ENCODE peak calls at places on chromosome 14, in ten cellular contexts. W, G, X, H, S, I, M, B, V and K are unnamed samples. For H3K4me1 and H3K79me2, the result is how much of the 10 kb centered on the place peaks cover.

GRCh38 chr14:104388011-104388521 is 191.5 kb upstream of the C14orf180 start:
- DNase-seq in W (no peak), G (no peak), X (no peak), H (no peak), S (no peak), I (no peak), M (no peak), B (no peak), V (no peak), K (no peak)

GRCh38 chr14:20198991-20199390 is 8.3 kb downstream of the OR11G2 start:
- DNase-seq in W (no peak), G (no peak), X (no peak), H (no peak), S (no peak), I (no peak), M (no peak), B (no peak), V (no peak), K (no peak)

GRCh38 chr14:92610849-92611271 is 97.3 kb downstream of the RIN3 start:
- DNase-seq in W (no peak), G (no peak), X (no peak), H (peak), S (no peak), I (no peak), M (no peak), B (no peak), V (no peak), K (no peak)

GRCh38 chr14:77303417-77304156 is 17.1 kb downstream of the POMT2 start:
- DNase-seq in W (peak), G (peak), X (peak), H (peak), S (no peak), I (peak), M (peak), B (no peak), V (no peak), K (peak)

GRCh38 chr14:92093320-92093719 is 13.1 kb downstream of the ATXN3 start:
- DNase-seq in W (no peak), G (peak), X (no peak), H (no peak), S (peak), I (no peak), M (peak), B (peak), V (peak), K (no peak)

GRCh38 chr14:29925106-29925722 is 2.4 kb downstream of the PRKD1 start:
- DNase-seq in W (peak), G (peak), X (no peak), H (no peak), S (peak), I (no peak), M (peak), B (peak), V (no peak), K (no peak)

GRCh38 chr14:26930576-26930975 is 332.7 kb upstream of the NOVA1 start:
- DNase-seq in W (no peak), G (no peak), X (no peak), H (no peak), S (no peak), I (no peak), M (no peak), B (no peak), V (no peak), K (no peak)

GRCh38 chr14:36300337-36300736 is 20.1 kb downstream of the MBIP start:
- DNase-seq in W (peak), G (no peak), X (no peak), H (peak), S (no peak), I (no peak), M (peak), B (no peak), V (no peak), K (no peak)

GRCh38 chr14:49766839-49767238 is 1.1 kb upstream of the KLHDC2 start:
- DNase-seq in W (peak), G (peak), X (no peak), H (no peak), S (peak), I (peak), M (peak), B (no peak), V (peak), K (peak)

GRCh38 chr14:36655963-36656768 is 5.5 kb upstream of the PAX9 start:
- DNase-seq in W (no peak), G (peak), X (peak), H (peak), S (peak), I (no peak), M (peak), B (peak), V (peak), K (peak)

GRCh38 chr14:44339256-44339655 is 167.8 kb downstream of the FSCB start:
- DNase-seq in W (peak), G (no peak), X (no peak), H (peak), S (no peak), I (peak), M (no peak), B (no peak), V (no peak), K (no peak)

GRCh38 chr14:103121846-103122577 is 1.2 kb upstream of the TNFAIP2 start:
- DNase-seq in W (peak), G (peak), X (no peak), H (peak), S (peak), I (no peak), M (peak), B (peak), V (no peak), K (peak)

GRCh38 chr14:78486081-78486480 is 315.9 kb downstream of the NRXN3 start:
- DNase-seq in W (no peak), G (peak), X (no peak), H (no peak), S (no peak), I (no peak), M (no peak), B (peak), V (no peak), K (no peak)

GRCh38 chr14:47391105-47391504 is 284.3 kb downstream of the MDGA2 start:
- DNase-seq in W (no peak), G (no peak), X (no peak), H (no peak), S (no peak), I (no peak), M (no peak), B (no peak), V (no peak), K (no peak)

GRCh38 chr14:92386637-92387036 is 63.7 kb downstream of the SLC24A4 start:
- DNase-seq in W (no peak), G (no peak), X (no peak), H (no peak), S (no peak), I (no peak), M (no peak), B (no peak), V (peak), K (peak)

GRCh38 chr14:56490379-56490778 is 89.2 kb upstream of the TMEM260 start:
- DNase-seq in W (peak), G (peak), X (peak), H (peak), S (peak), I (peak), M (peak), B (peak), V (peak), K (peak)

GRCh38 chr14:93548102-93548843 is 117.5 kb downstream of the UNC79 start:
- DNase-seq in W (no peak), G (no peak), X (no peak), H (no peak), S (no peak), I (no peak), M (no peak), B (no peak), V (no peak), K (no peak)

GRCh38 chr14:57209561-57209960 is 59.1 kb downstream of the EXOC5 start:
- DNase-seq in W (peak), G (no peak), X (no peak), H (peak), S (no peak), I (peak), M (peak), B (no peak), V (no peak), K (no peak)

GRCh38 chr14:23392613-23393012 is 15.5 kb downstream of the MYH6 start:
- DNase-seq in W (no peak), G (peak), X (no peak), H (no peak), S (no peak), I (no peak), M (no peak), B (peak), V (no peak), K (no peak)

GRCh38 chr14:63878792-63879191 is 26.0 kb downstream of the SYNE2 start:
- DNase-seq in W (no peak), G (no peak), X (no peak), H (no peak), S (no peak), I (no peak), M (no peak), B (no peak), V (no peak), K (no peak)

GRCh38 chr14:81296263-81296923 is 75.6 kb upstream of the GTF2A1 start:
- DNase-seq in W (no peak), G (no peak), X (no peak), H (no peak), S (no peak), I (no peak), M (no peak), B (no peak), V (no peak), K (no peak)

GRCh38 chr14:76647699-76648298 is 113.5 kb upstream of the VASH1 start:
- DNase-seq in W (peak), G (peak), X (peak), H (peak), S (peak), I (peak), M (peak), B (peak), V (peak), K (peak)

GRCh38 chr14:94933411-94933964 is 163.6 kb upstream of the GSC start:
- DNase-seq in W (no peak), G (no peak), X (no peak), H (no peak), S (no peak), I (no peak), M (peak), B (no peak), V (no peak), K (no peak)

GRCh38 chr14:76917158-76917596 is 91.0 kb downstream of the LRRC74A start:
- DNase-seq in W (peak), G (peak), X (peak), H (peak), S (peak), I (peak), M (peak), B (peak), V (peak), K (peak)

GRCh38 chr14:60807971-60808370 is 73.4 kb downstream of the MNAT1 start:
- DNase-seq in W (peak), G (no peak), X (no peak), H (peak), S (no peak), I (no peak), M (peak), B (no peak), V (no peak), K (no peak)

GRCh38 chr14:95895720-95896119 is 19.1 kb downstream of the TUNAR start:
- DNase-seq in W (no peak), G (peak), X (peak), H (peak), S (peak), I (no peak), M (peak), B (peak), V (peak), K (peak)

GRCh38 chr14:22493143-22493542 is 95.9 kb downstream of the DAD1 start:
- DNase-seq in W (no peak), G (no peak), X (no peak), H (no peak), S (no peak), I (no peak), M (no peak), B (no peak), V (no peak), K (no peak)

GRCh38 chr14:58947156-58947555 is 241.3 kb upstream of the DAAM1 start:
- DNase-seq in W (peak), G (peak), X (no peak), H (no peak), S (no peak), I (no peak), M (no peak), B (no peak), V (no peak), K (no peak)

GRCh38 chr14:92507174-92507768 is 6.3 kb upstream of the RIN3 start:
- DNase-seq in W (no peak), G (no peak), X (peak), H (peak), S (no peak), I (peak), M (no peak), B (no peak), V (peak), K (no peak)

GRCh38 chr14:90580381-90581335 is 183.8 kb downstream of the CALM1 start:
- DNase-seq in W (no peak), G (no peak), X (no peak), H (no peak), S (peak), I (no peak), M (no peak), B (no peak), V (no peak), K (no peak)

GRCh38 chr14:22434030-22434429 is 155.0 kb downstream of the DAD1 start:
- DNase-seq in W (no peak), G (peak), X (no peak), H (no peak), S (peak), I (no peak), M (no peak), B (peak), V (peak), K (no peak)

GRCh38 chr14:77181603-77182437 is at the start of gene TMEM63C:
- DNase-seq in W (peak), G (peak), X (peak), H (peak), S (peak), I (peak), M (peak), B (peak), V (peak), K (peak)

GRCh38 chr14:95047754-95048153 is 109.6 kb downstream of the DICER1 start:
- DNase-seq in W (no peak), G (no peak), X (no peak), H (no peak), S (no peak), I (no peak), M (no peak), B (no peak), V (no peak), K (no peak)

GRCh38 chr14:92531151-92531873 is 17.7 kb downstream of the RIN3 start:
- DNase-seq in W (no peak), G (no peak), X (no peak), H (no peak), S (no peak), I (no peak), M (no peak), B (no peak), V (no peak), K (no peak)

GRCh38 chr14:68977741-68978549 is 1.2 kb downstream of the ACTN1 start:
- DNase-seq in W (peak), G (peak), X (no peak), H (peak), S (peak), I (peak), M (peak), B (peak), V (no peak), K (peak)
- H3K27ac ChIP-seq in W (peak), G (peak), X (peak), H (peak), S (peak), I (peak), M (peak), B (peak), V (no peak), K (peak)

GRCh38 chr14:33454022-33454645 is 496.7 kb downstream of the EGLN3 start:
- DNase-seq in W (no peak), G (no peak), X (no peak), H (no peak), S (no peak), I (no peak), M (peak), B (no peak), V (no peak), K (no peak)

GRCh38 chr14:33457021-33457420 is 493.9 kb downstream of the EGLN3 start:
- DNase-seq in W (peak), G (no peak), X (no peak), H (peak), S (no peak), I (peak), M (peak), B (no peak), V (no peak), K (no peak)

GRCh38 chr14:33452982-33453381 is 497.9 kb downstream of the EGLN3 start:
- DNase-seq in W (no peak), G (peak), X (no peak), H (no peak), S (no peak), I (no peak), M (no peak), B (no peak), V (no peak), K (no peak)

GRCh38 chr14:33455998-33456397 is 494.9 kb downstream of the EGLN3 start:
- DNase-seq in W (peak), G (no peak), X (no peak), H (no peak), S (no peak), I (no peak), M (peak), B (no peak), V (no peak), K (no peak)

GRCh38 chr14:33454707-33455106 is 496.2 kb downstream of the EGLN3 start:
- DNase-seq in W (no peak), G (no peak), X (no peak), H (no peak), S (no peak), I (no peak), M (no peak), B (no peak), V (no peak), K (no peak)
- H3K4me1 ChIP-seq in W (under half), G (under half), X (under half), H (under half), S (under half), I (under half), M (under half), B (under half), V (under half), K (under half)

DNA sequence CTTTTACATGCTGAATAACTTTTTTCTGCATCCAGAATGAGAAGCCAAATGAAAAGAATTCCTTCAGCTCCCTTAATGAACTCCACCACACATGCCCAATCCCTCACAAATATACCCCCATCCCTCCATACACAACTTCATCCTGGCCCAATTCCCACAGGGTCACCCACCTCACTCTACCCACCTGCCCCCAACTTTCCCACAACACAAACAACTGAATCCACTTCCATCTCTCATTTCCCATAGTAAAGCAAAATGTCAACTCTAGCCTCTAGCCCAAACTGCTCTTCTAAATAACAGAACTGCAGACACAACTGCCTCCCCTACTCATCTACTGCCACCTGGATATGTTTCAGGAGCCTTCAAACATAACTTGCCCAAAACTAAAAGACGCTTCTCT is 18.8 kb downstream of the HECTD1 start:
- DNase-seq in W (no peak), G (no peak), X (no peak), H (no peak), S (no peak), I (no peak), M (no peak), B (no peak), V (no peak), K (no peak)
- H3K79me2 ChIP-seq in W (half or more), G (under half), X (half or more), H (half or more), S (half or more), I (half or more), M (half or more), B (half or more), V (half or more), K (half or more)

GRCh38 chr14:54682578-54682977 is 115.7 kb downstream of the SAMD4A start:
- DNase-seq in W (no peak), G (no peak), X (no peak), H (no peak), S (no peak), I (no peak), M (no peak), B (no peak), V (no peak), K (no peak)
- H3K27ac ChIP-seq in W (no peak), G (no peak), X (no peak), H (no peak), S (no peak), I (peak), M (no peak), B (no peak), V (no peak), K (peak)

GRCh38 chr14:73834258-73834620 is 17.4 kb upstream of the PTGR2 start:
- DNase-seq in W (peak), G (no peak), X (no peak), H (no peak), S (no peak), I (no peak), M (no peak), B (no peak), V (no peak), K (no peak)

GRCh38 chr14:73825551-73826188 is 26.0 kb upstream of the PTGR2 start:
- DNase-seq in W (peak), G (peak), X (peak), H (peak), S (peak), I (peak), M (peak), B (peak), V (peak), K (peak)

GRCh38 chr14:73833024-73833423 is 18.6 kb upstream of the PTGR2 start:
- DNase-seq in W (peak), G (peak), X (no peak), H (peak), S (no peak), I (no peak), M (peak), B (no peak), V (no peak), K (no peak)

GRCh38 chr14:73833530-73834257 is 17.9 kb upstream of the PTGR2 start:
- DNase-seq in W (peak), G (peak), X (no peak), H (no peak), S (peak), I (no peak), M (peak), B (peak), V (no peak), K (peak)

DNA sequence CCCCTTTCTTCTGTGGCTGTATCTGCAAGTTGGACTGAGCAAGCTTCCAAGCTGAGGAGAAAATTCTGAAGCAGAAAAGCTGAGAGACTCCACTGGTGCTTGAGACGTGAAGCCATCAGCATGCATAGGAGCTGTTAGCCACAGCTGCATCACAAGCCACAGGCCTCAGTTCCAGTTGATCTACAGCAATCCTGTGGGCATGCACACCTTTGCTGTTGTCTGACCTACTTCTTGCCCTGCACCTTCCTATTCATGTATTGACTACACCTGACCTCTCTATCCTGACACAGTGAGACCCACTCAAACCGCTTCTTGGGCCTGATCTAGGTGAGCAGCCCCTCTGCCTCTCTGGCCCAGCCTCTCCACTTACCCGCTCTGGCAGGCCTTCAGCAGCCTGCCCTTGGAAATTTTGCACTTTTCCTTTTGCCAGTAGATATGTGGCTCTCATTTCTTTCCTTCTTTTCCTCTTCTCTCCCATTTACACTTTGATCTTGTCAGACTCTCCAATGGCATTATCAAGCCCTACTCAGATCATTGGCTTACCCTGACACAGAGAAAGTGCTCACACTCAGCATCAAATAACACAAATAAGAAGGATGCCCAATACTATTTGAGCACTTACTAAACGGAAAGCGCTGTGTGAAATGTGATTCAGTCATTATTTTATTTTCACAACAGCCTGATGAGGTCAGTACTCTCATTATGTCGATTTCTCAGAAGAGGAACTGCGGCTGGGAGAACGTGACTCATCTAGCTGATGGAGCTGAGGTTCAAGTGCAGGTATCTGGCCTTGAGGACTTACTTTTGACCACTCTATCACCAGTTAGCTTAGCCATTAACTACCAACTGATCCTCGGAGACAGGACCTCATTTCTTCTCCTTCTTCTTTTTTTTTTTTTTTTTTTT is 21.9 kb upstream of the PTGR2 start:
- DNase-seq in W (peak), G (no peak), X (no peak), H (peak), S (no peak), I (peak), M (peak), B (no peak), V (no peak), K (peak)
- H3K4me1 ChIP-seq in W (under half), G (under half), X (under half), H (under half), S (under half), I (under half), M (under half), B (under half), V (under half), K (under half)

GRCh38 chr14:53152627-53152908 is 555 bp downstream of the DDHD1 start:
- DNase-seq in W (no peak), G (no peak), X (no peak), H (no peak), S (no peak), I (peak), M (peak), B (no peak), V (no peak), K (no peak)
- H3K79me2 ChIP-seq in W (under half), G (under half), X (half or more), H (half or more), S (under half), I (half or more), M (under half), B (under half), V (under half), K (under half)